ENCODE peak calls at places on chromosome 9, in five cellular contexts. Y, O, I, B and D are unnamed samples.

GRCh38 chr9:70053864-70054263 is 10.2 kb downstream of the MAMDC2 start:
- DNase-seq in I (peak), B (no peak), O (no peak), Y (no peak), D (no peak)

GRCh38 chr9:109859447-109859846 is 79.4 kb downstream of the PALM2AKAP2 start:
- DNase-seq in Y (no peak), O (no peak), B (no peak), I (no peak), D (no peak)

GRCh38 chr9:91897201-91897600 is 52.8 kb downstream of the ROR2 start:
- DNase-seq in I (no peak), B (no peak), Y (no peak), O (no peak), D (no peak)

GRCh38 chr9:27125030-27125429 is 16.0 kb downstream of the TEK start:
- DNase-seq in B (no peak), Y (no peak), I (peak), O (no peak), D (no peak)

GRCh38 chr9:4811824-4812223 is 19.1 kb downstream of the RCL1 start:
- DNase-seq in I (no peak), B (no peak), O (no peak), Y (no peak), D (no peak)

GRCh38 chr9:81116340-81117207 is 572.8 kb downstream of the TLE1 start:
- DNase-seq in Y (no peak), I (no peak), B (no peak), O (no peak), D (no peak)

GRCh38 chr9:76887951-76888350 is 18.0 kb downstream of the PRUNE2 start:
- DNase-seq in Y (no peak), O (no peak), I (no peak), B (no peak), D (no peak)

GRCh38 chr9:70347046-70347445 is 67.4 kb downstream of the KLF9 start:
- DNase-seq in I (no peak), Y (no peak), B (no peak), O (no peak), D (no peak)

GRCh38 chr9:105439428-105439827 is 8.4 kb upstream of the FSD1L start:
- DNase-seq in I (no peak), B (no peak), Y (no peak), O (no peak), D (no peak)

GRCh38 chr9:105681724-105682123 is 12.6 kb upstream of the TMEM38B start:
- DNase-seq in O (no peak), Y (no peak), I (no peak), B (peak), D (no peak)

GRCh38 chr9:122991370-122991830 is 42.1 kb upstream of the GPR21 start:
- DNase-seq in Y (peak), I (peak), B (peak), O (peak), D (peak)
- TF ChIP-seq ZBTB33 in Y (no peak), I (no peak), B (no peak), O (no peak), D (no peak)

GRCh38 chr9:22446589-22446949 is at the start of gene DMRTA1:
- DNase-seq in O (no peak), B (no peak), Y (peak), I (no peak), D (no peak)
- TF ChIP-seq ZBTB33 in O (no peak), B (no peak), Y (no peak), I (no peak), D (no peak)

GRCh38 chr9:22053178-22053577 is 44.1 kb upstream of the CDKN2B start:
- DNase-seq in Y (no peak), B (no peak), O (no peak), I (no peak), D (no peak)

GRCh38 chr9:22050924-22051323 is 41.8 kb upstream of the CDKN2B start:
- DNase-seq in B (no peak), Y (no peak), O (no peak), I (no peak), D (no peak)

GRCh38 chr9:22054529-22054928 is 45.4 kb upstream of the CDKN2B start:
- DNase-seq in O (no peak), Y (no peak), B (no peak), I (no peak), D (no peak)

GRCh38 chr9:22054076-22054475 is 45.0 kb upstream of the CDKN2B start:
- DNase-seq in O (no peak), I (no peak), B (no peak), Y (no peak), D (no peak)

GRCh38 chr9:22052376-22052945 is 43.4 kb upstream of the CDKN2B start:
- DNase-seq in O (no peak), I (peak), Y (no peak), B (no peak), D (peak)
- TF ChIP-seq ZBTB33 in O (no peak), I (no peak), Y (no peak), B (no peak), D (no peak)

DNA sequence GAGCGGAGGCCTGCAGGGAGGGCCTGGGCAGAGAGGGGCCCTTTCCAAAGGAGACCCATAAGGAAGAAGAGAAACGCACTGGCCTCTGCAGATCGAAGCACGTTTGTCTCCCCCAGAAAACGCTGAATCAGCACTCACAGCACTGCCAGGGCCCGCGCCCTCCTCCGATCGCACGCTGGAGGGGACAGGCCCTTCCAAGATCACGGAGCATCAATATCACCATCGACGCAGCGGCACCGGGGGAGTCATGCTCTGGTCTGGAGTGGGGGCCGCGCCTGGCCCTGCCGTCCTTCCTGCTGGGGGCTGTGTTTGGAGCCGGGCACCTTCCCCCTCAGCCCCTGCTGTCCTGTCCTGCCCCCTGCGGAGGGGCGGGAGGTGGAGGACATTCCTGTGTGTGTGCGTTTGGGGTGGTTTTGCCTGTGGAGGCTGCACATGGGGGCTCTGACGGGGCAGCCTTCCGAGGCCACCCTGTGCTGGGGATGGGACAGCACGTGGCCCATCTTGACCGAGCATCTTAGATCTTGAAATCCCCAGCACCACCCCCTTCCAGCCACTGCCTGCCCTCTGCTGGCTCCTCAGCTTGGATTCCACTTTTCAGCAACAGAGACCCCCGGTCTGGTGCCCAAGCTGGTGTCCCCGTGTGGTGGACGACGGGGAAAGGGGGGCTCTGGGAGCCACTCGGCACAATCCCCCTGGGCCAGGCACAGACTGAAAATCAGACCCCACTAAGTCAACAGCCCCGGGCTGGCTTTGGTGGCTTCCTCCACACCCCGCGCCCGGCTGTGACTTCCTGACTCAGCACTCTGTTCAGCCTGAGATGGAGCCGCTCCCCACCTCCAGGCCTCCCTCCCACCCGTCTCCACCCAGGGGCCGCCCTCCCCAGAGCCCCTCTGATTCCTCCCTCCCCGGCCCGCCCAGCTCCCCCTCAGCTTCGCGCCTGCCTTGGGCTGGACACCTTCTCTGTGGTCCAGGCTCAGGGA is 8.3 kb downstream of the TMEM250 start:
- DNase-seq in O (no peak), Y (no peak), I (no peak), B (peak), D (no peak)
- TF ChIP-seq ZBTB33 in O (no peak), Y (no peak), I (no peak), B (no peak), D (no peak)

GRCh38 chr9:133759946-133760345 is 21.8 kb upstream of the SARDH start:
- DNase-seq in O (no peak), B (no peak), Y (no peak), I (no peak), D (no peak)

GRCh38 chr9:133759146-133759900 is 21.2 kb upstream of the SARDH start:
- DNase-seq in I (peak), O (no peak), Y (peak), B (peak), D (no peak)

GRCh38 chr9:133762488-133763271 is 24.5 kb upstream of the SARDH start:
- DNase-seq in I (no peak), O (no peak), Y (no peak), B (no peak), D (no peak)

GRCh38 chr9:133761641-133762248 is 23.6 kb upstream of the SARDH start:
- DNase-seq in O (no peak), I (no peak), B (no peak), Y (no peak), D (no peak)

GRCh38 chr9:133760713-133761290 is 22.6 kb upstream of the SARDH start:
- DNase-seq in O (no peak), Y (no peak), B (no peak), I (no peak), D (no peak)
- TF ChIP-seq ZBTB33 in O (no peak), Y (no peak), B (no peak), I (no peak), D (no peak)